ENCODE peak calls at places on chromosomes 7 and 10, in five cellular contexts. X is H1, Q is endothelial cell of umbilical vein, T is A549, Y is HCT116. I is an unnamed sample.
A peak's percentile ranks its signal among the peaks of the same experiment; 100 is the strongest.

GRCh38 chr10:8403711-8404371 is 349.4 kb downstream of the GATA3 start:
- DNase-seq in X (peak; percentile 55), Q (no peak), T (no peak), Y (no peak), I (no peak)

GRCh38 chr10:77024456-77024855 is 613.2 kb downstream of the KCNMA1 start:
- DNase-seq in X (no peak), Q (no peak), T (no peak), Y (no peak), I (no peak)

GRCh38 chr7:137937202-137937560 is 64.7 kb downstream of the CREB3L2 start:
- DNase-seq in X (no peak), Q (no peak), T (no peak), Y (no peak), I (peak; percentile 74)

GRCh38 chr10:43925793-43926192 is 277.1 kb upstream of the ZNF32 start:
- DNase-seq in X (no peak), Q (no peak), T (no peak), Y (no peak), I (no peak)

GRCh38 chr10:61464461-61465215 is 11.5 kb upstream of the TMEM26 start:
- DNase-seq in X (no peak), Q (peak; percentile 74), T (no peak), Y (no peak), I (peak; percentile 88)

GRCh38 chr7:70060298-70061068 is 462.2 kb downstream of the AUTS2 start:
- DNase-seq in X (no peak), Q (no peak), T (no peak), Y (no peak), I (no peak)

GRCh38 chr10:58023341-58024073 is 244.2 kb downstream of the IPMK start:
- DNase-seq in X (no peak), Q (peak; percentile 52), T (peak; percentile 57), Y (no peak), I (peak; percentile 90)

GRCh38 chr10:49325916-49326783 is 27.2 kb downstream of the C10orf71 start:
- DNase-seq in X (peak; percentile 35), Q (no peak), T (no peak), Y (no peak), I (no peak)

GRCh38 chr10:112435013-112435619 is 11.6 kb downstream of the ZDHHC6 start:
- DNase-seq in X (no peak), Q (peak; percentile 63), T (peak; percentile 20), Y (peak; percentile 55), I (peak; percentile 60)

GRCh38 chr10:14905890-14906289 is 27.2 kb downstream of the SUV39H2 start:
- DNase-seq in X (no peak), Q (no peak), T (no peak), Y (no peak), I (no peak)

GRCh38 chr10:54703086-54703485 is 97.9 kb downstream of the PCDH15 start:
- DNase-seq in X (no peak), Q (no peak), T (no peak), Y (no peak), I (no peak)

GRCh38 chr10:88525371-88526079 is 57.6 kb downstream of the RNLS start:
- DNase-seq in X (no peak), Q (peak; percentile 86), T (peak; percentile 8), Y (peak; percentile 42), I (peak; percentile 72)

GRCh38 chr7:74027683-74028320 is at the start of gene ELN:
- DNase-seq in X (no peak), Q (peak; percentile 27), T (no peak), Y (no peak), I (peak; percentile 43)

GRCh38 chr7:145732521-145732920 is 384.1 kb upstream of the CNTNAP2 start:
- DNase-seq in X (no peak), Q (no peak), T (no peak), Y (no peak), I (no peak)

GRCh38 chr7:137987968-137988367 is 13.9 kb downstream of the CREB3L2 start:
- DNase-seq in X (no peak), Q (no peak), T (no peak), Y (no peak), I (no peak)

GRCh38 chr10:126101744-126102143 is 205.4 kb downstream of the FANK1 start:
- DNase-seq in X (no peak), Q (no peak), T (no peak), Y (no peak), I (no peak)

GRCh38 chr10:63286340-63286739 is 153.2 kb downstream of the NRBF2 start:
- DNase-seq in X (no peak), Q (no peak), T (no peak), Y (no peak), I (peak; percentile 38)

GRCh38 chr7:76303829-76304505 is 1.5 kb downstream of the HSPB1 start:
- DNase-seq in X (no peak), Q (peak; percentile 43), T (no peak), Y (no peak), I (peak; percentile 50)

GRCh38 chr7:42972703-42973500 is 40.7 kb downstream of the MRPL32 start:
- DNase-seq in X (no peak), Q (peak; percentile 92), T (peak; percentile 48), Y (no peak), I (peak; percentile 75)

GRCh38 chr7:51000956-51001355 is 218.3 kb upstream of the GRB10 start:
- DNase-seq in X (no peak), Q (no peak), T (no peak), Y (no peak), I (no peak)

GRCh38 chr10:25875555-25876165 is 58.4 kb upstream of the MYO3A start:
- DNase-seq in X (peak; percentile 89), Q (peak; percentile 47), T (peak; percentile 30), Y (peak; percentile 57), I (peak; percentile 25)

GRCh38 chr10:61183971-61184370 is 240.0 kb upstream of the RHOBTB1 start:
- DNase-seq in X (no peak), Q (no peak), T (no peak), Y (no peak), I (no peak)

GRCh38 chr7:100348805-100349204 is 9.1 kb upstream of the PILRB start:
- DNase-seq in X (no peak), Q (no peak), T (no peak), Y (no peak), I (no peak)

GRCh38 chr7:86453454-86453853 is 190.3 kb upstream of the GRM3 start:
- DNase-seq in X (no peak), Q (no peak), T (no peak), Y (no peak), I (no peak)

GRCh38 chr10:15642095-15642494 is 77.6 kb downstream of the ITGA8 start:
- DNase-seq in X (no peak), Q (peak; percentile 67), T (no peak), Y (no peak), I (peak; percentile 11)

GRCh38 chr7:140653319-140654108 is 12.9 kb upstream of the DENND2A start:
- DNase-seq in X (peak; percentile 70), Q (peak; percentile 62), T (peak; percentile 81), Y (peak; percentile 65), I (peak; percentile 86)

GRCh38 chr10:75718996-75719395 is 287.6 kb downstream of the LRMDA start:
- DNase-seq in X (no peak), Q (no peak), T (no peak), Y (no peak), I (no peak)

GRCh38 chr7:149787428-149788299 is 14.3 kb upstream of the ZNF467 start:
- DNase-seq in X (peak; percentile 72), Q (peak; percentile 28), T (peak; percentile 64), Y (no peak), I (no peak)

GRCh38 chr10:49735848-49736563 is 26.1 kb downstream of the OGDHL start:
- DNase-seq in X (no peak), Q (no peak), T (no peak), Y (no peak), I (no peak)

GRCh38 chr7:129948338-129948737 is 4.4 kb downstream of the UBE2H start:
- DNase-seq in X (no peak), Q (no peak), T (no peak), Y (no peak), I (no peak)

GRCh38 chr10:84356951-84357350 is 28.6 kb downstream of the CCSER2 start:
- DNase-seq in X (no peak), Q (no peak), T (no peak), Y (no peak), I (no peak)

GRCh38 chr10:20956843-20957242 is 59.7 kb upstream of the NEBL start:
- DNase-seq in X (no peak), Q (no peak), T (no peak), Y (no peak), I (no peak)

GRCh38 chr10:81792729-81793128 is 82.3 kb upstream of the NRG3 start:
- DNase-seq in X (no peak), Q (no peak), T (no peak), Y (no peak), I (no peak)

DNA sequence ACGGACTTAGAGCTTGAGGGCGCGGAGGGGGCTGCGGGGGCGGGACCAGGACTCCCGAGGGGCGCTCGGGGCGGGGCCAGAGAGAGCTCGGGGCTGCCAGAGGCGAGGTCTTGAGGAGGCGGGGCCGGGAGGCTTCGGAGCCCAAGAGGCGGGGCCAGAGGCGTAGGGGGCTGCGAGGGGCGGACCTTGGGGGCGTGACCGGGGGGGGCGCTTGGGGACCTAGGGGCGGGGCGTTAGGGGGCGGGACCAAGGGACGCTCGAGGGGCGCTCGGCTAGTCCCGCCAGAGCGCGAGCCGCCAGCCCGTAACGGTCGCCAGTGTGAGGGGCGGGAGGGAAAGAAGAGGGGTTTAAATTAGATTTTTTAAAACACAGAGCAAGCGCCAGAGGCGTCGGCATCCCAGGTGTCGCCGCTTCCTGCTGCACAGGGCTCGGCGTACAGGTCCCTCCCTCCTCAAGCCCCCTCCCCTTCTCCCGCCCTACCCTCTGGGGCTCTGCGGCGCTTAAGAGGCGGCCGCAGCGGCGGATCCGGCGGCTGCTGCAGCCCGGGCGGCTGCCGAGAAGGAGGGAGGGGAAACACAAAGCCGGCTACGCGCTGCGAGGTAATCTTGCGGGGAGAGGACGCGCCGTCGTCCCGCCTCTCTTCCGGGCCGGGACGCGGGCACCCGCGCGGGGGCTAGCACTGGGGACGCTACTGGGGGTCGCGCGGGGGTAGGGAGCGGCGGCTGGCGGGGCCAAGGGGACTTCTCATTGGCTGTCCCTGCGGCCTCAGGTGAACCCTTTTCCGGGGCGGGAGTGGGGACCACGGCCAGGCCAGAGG is at the start of gene ADD3:
- DNase-seq in X (peak; percentile 98), Q (peak; percentile 91), T (peak; percentile 74), Y (peak; percentile 78), I (peak; percentile 91)
- TF ChIP-seq POLR2A in X (peak; percentile 73), Q (peak; percentile 57), T (peak; percentile 88), Y (peak; percentile 69), I (peak; percentile 58)

GRCh38 chr10:114250246-114250645 is 11.2 kb downstream of the VWA2 start:
- DNase-seq in X (no peak), Q (no peak), T (no peak), Y (no peak), I (no peak)

GRCh38 chr10:114243661-114244060 is 4.6 kb downstream of the VWA2 start:
- DNase-seq in X (no peak), Q (no peak), T (no peak), Y (no peak), I (no peak)

GRCh38 chr10:114245128-114245791 is 6.2 kb downstream of the VWA2 start:
- DNase-seq in X (no peak), Q (no peak), T (no peak), Y (no peak), I (no peak)

GRCh38 chr10:114244126-114244525 is 5.1 kb downstream of the VWA2 start:
- DNase-seq in X (no peak), Q (no peak), T (no peak), Y (no peak), I (no peak)

GRCh38 chr10:114246679-114247305 is 7.7 kb downstream of the VWA2 start:
- DNase-seq in X (no peak), Q (no peak), T (no peak), Y (no peak), I (no peak)
- H3K4me2 ChIP-seq in X (no peak overlapping the region), Q (no peak overlapping the region), T (no peak overlapping the region), Y (no peak overlapping the region), I (no peak overlapping the region)

GRCh38 chr7:2138146-2138765 is 94.5 kb downstream of the MAD1L1 start:
- DNase-seq in X (no peak), Q (peak; percentile 30), T (no peak), Y (no peak), I (no peak)
- TF ChIP-seq POLR2A in X (no peak), Q (no peak), T (no peak), Y (no peak), I (no peak)

GRCh38 chr7:623464-623863 is 103.0 kb upstream of the DNAAF5 start:
- DNase-seq in X (no peak), Q (no peak), T (no peak), Y (no peak), I (no peak)
- H3K4me2 ChIP-seq in X (no peak overlapping the region), Q (no peak overlapping the region), T (no peak overlapping the region), Y (no peak overlapping the region), I (no peak overlapping the region)

I was measured in IMR-90.